ENCODE peak calls at places on chromosomes 13 and 19, in five cellular contexts. I, V, C, Z and A are unnamed samples. For H3K27me3, the result is how much of the 10 kb centered on the place peaks cover.

GRCh38 chr13:83297591-83298305 is 584.5 kb downstream of the SLITRK1 start:
- DNase-seq in I (no peak), V (no peak), C (no peak), Z (no peak), A (no peak)

GRCh38 chr19:35513975-35514809 is 743 bp upstream of the DMKN start:
- DNase-seq in I (peak), V (no peak), C (no peak), Z (peak), A (peak)

GRCh38 chr19:39024875-39025641 is 7.3 kb downstream of the FBXO27 start:
- DNase-seq in I (no peak), V (no peak), C (no peak), Z (no peak), A (no peak)

GRCh38 chr19:54248016-54248601 is 5.5 kb upstream of the LILRA6 start:
- DNase-seq in I (no peak), V (no peak), C (no peak), Z (peak), A (no peak)

GRCh38 chr13:106173346-106173745 is 362.1 kb downstream of the EFNB2 start:
- DNase-seq in I (no peak), V (no peak), C (no peak), Z (no peak), A (no peak)

GRCh38 chr13:72194531-72194930 is 327.5 kb upstream of the DACH1 start:
- DNase-seq in I (peak), V (peak), C (no peak), Z (no peak), A (no peak)

GRCh38 chr19:23118400-23118799 is 1.6 kb downstream of the ZNF730 start:
- DNase-seq in I (no peak), V (no peak), C (no peak), Z (no peak), A (no peak)

GRCh38 chr19:2391118-2391725 is 31.2 kb downstream of the TMPRSS9 start:
- DNase-seq in I (peak), V (peak), C (no peak), Z (peak), A (peak)

GRCh38 chr13:99955747-99956472 is 15.7 kb downstream of the ZIC5 start:
- DNase-seq in I (no peak), V (no peak), C (no peak), Z (no peak), A (no peak)

GRCh38 chr13:25218011-25218410 is 45.9 kb upstream of the AMER2 start:
- DNase-seq in I (no peak), V (no peak), C (no peak), Z (no peak), A (no peak)

GRCh38 chr13:21040120-21040834 is 21.1 kb downstream of the LATS2 start:
- DNase-seq in I (no peak), V (no peak), C (no peak), Z (no peak), A (no peak)

GRCh38 chr13:30576528-30576927 is 41.2 kb upstream of the USPL1 start:
- DNase-seq in I (peak), V (peak), C (no peak), Z (no peak), A (peak)

GRCh38 chr19:16851031-16851712 is 22.0 kb downstream of the SIN3B start:
- DNase-seq in I (no peak), V (peak), C (no peak), Z (no peak), A (no peak)

GRCh38 chr19:45815501-45816216 is 551 bp upstream of the RSPH6A start:
- DNase-seq in I (peak), V (no peak), C (no peak), Z (no peak), A (no peak)

GRCh38 chr13:41900918-41901317 is 60.0 kb downstream of the VWA8 start:
- DNase-seq in I (no peak), V (peak), C (no peak), Z (no peak), A (peak)

GRCh38 chr19:40517248-40517647 is 50.4 kb downstream of the SPTBN4 start:
- DNase-seq in I (no peak), V (no peak), C (no peak), Z (no peak), A (no peak)

GRCh38 chr13:25581351-25581750 is 209.6 kb downstream of the ATP8A2 start:
- DNase-seq in I (no peak), V (no peak), C (no peak), Z (no peak), A (no peak)

GRCh38 chr19:2587001-2587719 is 111.2 kb downstream of the GADD45B start:
- DNase-seq in I (no peak), V (no peak), C (no peak), Z (no peak), A (no peak)

GRCh38 chr13:107138468-107138867 is 570.5 kb upstream of the ARGLU1 start:
- DNase-seq in I (no peak), V (no peak), C (no peak), Z (no peak), A (no peak)

GRCh38 chr19:29285878-29286277 is 72.9 kb upstream of the UQCRFS1 start:
- DNase-seq in I (no peak), V (no peak), C (peak), Z (no peak), A (no peak)

GRCh38 chr19:48868196-48868886 is at the start of gene PLEKHA4:
- DNase-seq in I (peak), V (no peak), C (peak), Z (no peak), A (no peak)

GRCh38 chr19:10718205-10719196 is 622 bp downstream of the DNM2 start:
- DNase-seq in I (peak), V (peak), C (peak), Z (no peak), A (peak)

GRCh38 chr13:74904547-74904946 is 577.4 kb downstream of the TBC1D4 start:
- DNase-seq in I (no peak), V (no peak), C (no peak), Z (no peak), A (no peak)

GRCh38 chr19:31214997-31215396 is 134.2 kb downstream of the TSHZ3 start:
- DNase-seq in I (no peak), V (peak), C (no peak), Z (no peak), A (peak)

GRCh38 chr19:17104679-17105078 is 29.1 kb downstream of the MYO9B start:
- DNase-seq in I (no peak), V (no peak), C (no peak), Z (no peak), A (no peak)

GRCh38 chr19:38004100-38004504 is 97.1 kb downstream of the SIPA1L3 start:
- DNase-seq in I (no peak), V (peak), C (no peak), Z (no peak), A (no peak)

GRCh38 chr19:39444598-39445257 is 654 bp upstream of the SUPT5H start:
- DNase-seq in I (no peak), V (no peak), C (no peak), Z (no peak), A (no peak)

GRCh38 chr19:30669329-30670010 is 297.3 kb downstream of the ZNF536 start:
- DNase-seq in I (peak), V (peak), C (peak), Z (peak), A (no peak)

GRCh38 chr19:12720851-12721655 is 2.7 kb downstream of the TNPO2 start:
- DNase-seq in I (peak), V (peak), C (peak), Z (no peak), A (no peak)

GRCh38 chr13:74747186-74747955 is 613.2 kb upstream of the KLF12 start:
- DNase-seq in I (no peak), V (no peak), C (no peak), Z (no peak), A (no peak)

GRCh38 chr13:18995259-18995873 is 186.3 kb downstream of the TUBA3C start:
- DNase-seq in I (no peak), V (no peak), C (no peak), Z (no peak), A (no peak)

GRCh38 chr19:35438527-35438926 is 9.5 kb upstream of the FFAR2 start:
- DNase-seq in I (no peak), V (no peak), C (no peak), Z (no peak), A (no peak)

GRCh38 chr13:29452773-29453574 is 142.5 kb downstream of the SLC7A1 start:
- DNase-seq in I (no peak), V (no peak), C (no peak), Z (no peak), A (no peak)

GRCh38 chr19:47767349-47767748 is 11.2 kb upstream of the SELENOW start:
- DNase-seq in I (no peak), V (no peak), C (no peak), Z (no peak), A (no peak)

GRCh38 chr13:106114981-106115554 is 420.4 kb downstream of the EFNB2 start:
- DNase-seq in I (no peak), V (no peak), C (no peak), Z (no peak), A (no peak)

GRCh38 chr13:111480976-111481375 is 160.5 kb downstream of the TEX29 start:
- DNase-seq in I (no peak), V (no peak), C (no peak), Z (no peak), A (no peak)
- H3K27me3 ChIP-seq in I (under half), V (half or more), C (under half), Z (under half), A (under half)

GRCh38 chr13:39385621-39386231 is 217.3 kb downstream of the LHFPL6 start:
- DNase-seq in I (no peak), V (no peak), C (no peak), Z (no peak), A (no peak)
- H3K4me3 ChIP-seq in I (no peak), V (no peak), C (no peak), Z (no peak), A (no peak)

GRCh38 chr19:50835785-50836542 is 2.6 kb upstream of the KLK15 start:
- DNase-seq in I (peak), V (peak), C (peak), Z (peak), A (peak)

GRCh38 chr19:50836543-50837195 is 3.3 kb upstream of the KLK15 start:
- DNase-seq in I (no peak), V (no peak), C (no peak), Z (no peak), A (no peak)

GRCh38 chr19:50837300-50837699 is 3.9 kb upstream of the KLK15 start:
- DNase-seq in I (no peak), V (no peak), C (no peak), Z (no peak), A (peak)

GRCh38 chr19:50839712-50840655 is 6.6 kb upstream of the KLK15 start:
- DNase-seq in I (no peak), V (no peak), C (no peak), Z (no peak), A (no peak)

GRCh38 chr19:50838239-50838638 is 4.9 kb upstream of the KLK15 start:
- DNase-seq in I (no peak), V (peak), C (no peak), Z (no peak), A (no peak)
- TF ChIP-seq CTCF in I (peak), V (peak), C (peak), Z (no peak), A (peak)

DNA sequence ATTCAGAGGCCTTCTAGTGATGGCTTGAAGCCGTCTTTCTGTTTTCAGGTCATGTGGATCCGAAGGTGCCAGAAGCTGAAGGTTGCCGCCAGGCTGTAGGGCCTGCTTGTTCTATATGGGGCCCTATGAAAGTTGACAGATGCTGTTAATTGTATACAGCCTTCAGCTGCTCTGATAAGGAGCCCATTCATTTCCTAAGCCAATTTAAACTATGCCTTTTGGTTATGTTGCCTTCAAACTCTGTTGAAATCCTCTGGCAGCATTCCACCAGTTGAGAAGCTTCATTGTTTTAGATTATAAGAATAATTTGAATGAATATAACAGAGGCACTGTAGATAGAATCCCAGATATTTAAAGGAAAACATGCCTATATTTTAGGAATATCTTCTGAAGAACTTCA is 34.4 kb downstream of the RAP2A start:
- DNase-seq in I (no peak), V (no peak), C (no peak), Z (no peak), A (no peak)
- H3K27me3 ChIP-seq in I (under half), V (under half), C (under half), Z (under half), A (under half)

GRCh38 chr19:781800-782194 is 15.5 kb upstream of the PTBP1 start:
- DNase-seq in I (no peak), V (no peak), C (no peak), Z (no peak), A (no peak)
- H3K4me3 ChIP-seq in I (no peak), V (peak), C (no peak), Z (peak), A (no peak)